ENCODE peak calls at places on chromosomes 3 and 15, in ten cellular contexts. M is B cell, O is T-helper 2 cell, Z is substantia nigra, N is neural progenitor cell, G is brain microvascular endothelial cell, Q is progenitor cell of endocrine pancreas, S is NCI-H1694 treated with DMSO at 0.1 percent for 48 hours, V is Caco-2, E is kidney tubule cell. R is an unnamed sample.

GRCh38 chr3:12416731-12417130 is 67.5 kb upstream of the TSEN2 start:
- DNase-seq in G (no peak), V (no peak), Z (no peak), O (no peak), Q (no peak), N (no peak), M (no peak), S (no peak), E (no peak), R (no peak)

GRCh38 chr3:187012609-187013051 is 82.3 kb downstream of the ST6GAL1 start:
- DNase-seq in O (no peak), M (peak; percentile 75), Q (no peak), S (no peak), Z (no peak), E (peak; percentile 49), V (no peak), G (no peak), N (no peak), R (no peak)

GRCh38 chr3:152720941-152721718 is 113.8 kb upstream of the P2RY1 start:
- DNase-seq in S (no peak), Q (no peak), V (no peak), G (no peak), O (no peak), M (no peak), E (no peak), N (no peak), Z (no peak), R (no peak)

GRCh38 chr15:73765778-73766177 is 12.6 kb upstream of the INSYN1 start:
- DNase-seq in Z (no peak), M (no peak), O (no peak), N (no peak), E (no peak), Q (no peak), V (no peak), S (no peak), G (no peak), R (no peak)

GRCh38 chr15:35533130-35534110 is 12.5 kb downstream of the DPH6 start:
- DNase-seq in M (no peak), V (no peak), G (peak; percentile 5), E (peak; percentile 39), Q (no peak), O (no peak), N (no peak), Z (no peak), S (no peak), R (no peak)

GRCh38 chr3:69433938-69434263 is 48.0 kb upstream of the FRMD4B start:
- DNase-seq in N (peak; percentile 81), G (no peak), Z (no peak), V (no peak), E (peak; percentile 33), O (no peak), S (no peak), M (no peak), Q (no peak), R (no peak)

GRCh38 chr3:8519156-8519555 is 17.5 kb downstream of the LMCD1 start:
- DNase-seq in V (no peak), G (peak; percentile 52), E (no peak), Z (no peak), M (no peak), N (no peak), S (no peak), Q (no peak), O (no peak), R (no peak)

GRCh38 chr15:67520976-67521769 is at the start of gene C15orf61:
- DNase-seq in Q (peak; percentile 82), S (peak; percentile 64), E (peak; percentile 92), G (peak; percentile 50), N (peak; percentile 87), Z (peak; percentile 74), V (peak; percentile 95), O (peak; percentile 69), M (peak; percentile 92), R (peak; percentile 78)

GRCh38 chr15:56936929-56937328 is 18.5 kb downstream of the TCF12 start:
- DNase-seq in O (no peak), V (no peak), E (no peak), G (no peak), S (no peak), Q (no peak), M (no peak), Z (no peak), N (no peak), R (no peak)

GRCh38 chr15:73388256-73388781 is 19.6 kb upstream of the HCN4 start:
- DNase-seq in S (no peak), Z (no peak), G (peak; percentile 18), O (no peak), E (peak; percentile 96), V (no peak), M (no peak), N (no peak), Q (no peak), R (no peak)

GRCh38 chr3:126745760-126746394 is 41.8 kb downstream of the CHCHD6 start:
- DNase-seq in G (no peak), N (no peak), Q (no peak), M (no peak), E (peak; percentile 17), Z (no peak), V (no peak), S (no peak), O (no peak), R (no peak)

GRCh38 chr3:112623213-112623612 is 17.7 kb downstream of the CCDC80 start:
- DNase-seq in G (no peak), O (no peak), N (no peak), V (no peak), E (no peak), Q (no peak), M (no peak), Z (no peak), S (no peak), R (no peak)

GRCh38 chr15:51401872-51402517 is 60.5 kb downstream of the GLDN start:
- DNase-seq in V (peak; percentile 46), O (no peak), N (peak; percentile 67), E (peak; percentile 33), G (peak; percentile 40), Z (peak; percentile 39), M (peak; percentile 14), S (no peak), Q (peak; percentile 41), R (no peak)

GRCh38 chr3:29099775-29100174 is 181.1 kb upstream of the RBMS3 start:
- DNase-seq in Q (no peak), S (no peak), M (no peak), O (no peak), G (peak; percentile 1), N (no peak), E (no peak), Z (no peak), V (no peak), R (no peak)

GRCh38 chr15:77838061-77838460 is 205.3 kb upstream of the LINGO1 start:
- DNase-seq in Z (no peak), O (no peak), V (no peak), N (no peak), M (no peak), G (no peak), E (no peak), S (no peak), Q (no peak), R (no peak)

GRCh38 chr3:10933470-10933957 is 59.0 kb upstream of the SLC6A1 start:
- DNase-seq in Z (no peak), N (no peak), G (no peak), O (no peak), Q (no peak), S (no peak), E (no peak), V (no peak), M (no peak), R (no peak)

GRCh38 chr15:37891754-37892368 is 42.6 kb upstream of the TMCO5A start:
- DNase-seq in Q (no peak), S (peak; percentile 58), G (peak; percentile 35), M (peak; percentile 9), E (peak; percentile 64), Z (no peak), N (peak; percentile 75), V (peak; percentile 20), O (no peak), R (no peak)

GRCh38 chr3:113898892-113899291 is 48.9 kb upstream of the ZDHHC23 start:
- DNase-seq in V (no peak), S (no peak), Q (no peak), M (no peak), O (no peak), E (peak; percentile 23), G (peak; percentile 22), N (no peak), Z (no peak), R (no peak)

GRCh38 chr15:60087561-60087960 is 83.5 kb downstream of the FOXB1 start:
- DNase-seq in Z (no peak), N (no peak), G (no peak), S (no peak), M (no peak), O (no peak), V (no peak), Q (no peak), E (no peak), R (no peak)

GRCh38 chr3:173921741-173922140 is 524.2 kb downstream of the NLGN1 start:
- DNase-seq in E (no peak), Z (no peak), V (no peak), O (no peak), N (no peak), S (no peak), M (no peak), G (no peak), Q (no peak), R (no peak)

GRCh38 chr3:36484386-36484785 is 104.1 kb downstream of the STAC start:
- DNase-seq in S (no peak), Z (no peak), Q (no peak), V (no peak), G (no peak), O (no peak), E (no peak), N (no peak), M (no peak), R (no peak)

GRCh38 chr3:47420044-47420430 is 39.2 kb downstream of the PTPN23 start:
- DNase-seq in E (no peak), S (no peak), Z (no peak), G (no peak), M (no peak), O (no peak), N (no peak), Q (no peak), V (no peak), R (no peak)

GRCh38 chr3:13282528-13282985 is 137.6 kb downstream of the NUP210 start:
- DNase-seq in Z (no peak), G (no peak), M (peak; percentile 58), O (no peak), V (no peak), S (no peak), E (no peak), Q (no peak), N (peak; percentile 77), R (no peak)

GRCh38 chr3:29697989-29698388 is 417.1 kb downstream of the RBMS3 start:
- DNase-seq in N (no peak), Q (no peak), V (no peak), E (peak; percentile 22), M (no peak), O (no peak), S (no peak), G (peak; percentile 45), Z (no peak), R (no peak)

R was measured in effector memory CD4-positive, alpha-beta T cell.